ENCODE peak calls at places on chromosome 18, in seven cellular contexts. B is brain microvascular endothelial cell, L is ELR, K is amygdala, Z is choroid plexus epithelial cell, G is GM19239, X is posterior cingulate gyrus. N is an unnamed sample.
A peak's percentile ranks its signal among the peaks of the same experiment; 100 is the strongest.

GRCh38 chr18:37385846-37386435 is 179.7 kb downstream of the CELF4 start:
- DNase-seq in B (no peak), L (peak; percentile 54), K (no peak), Z (peak; percentile 51), G (peak; percentile 38), X (no peak), N (no peak)

GRCh38 chr18:78352905-78353304 is 626.7 kb upstream of the SALL3 start:
- DNase-seq in B (no peak), L (no peak), K (no peak), Z (no peak), G (no peak), X (no peak), N (no peak)

GRCh38 chr18:37538526-37539205 is 26.9 kb downstream of the CELF4 start:
- DNase-seq in B (no peak), L (no peak), K (no peak), Z (peak; percentile 1), G (no peak), X (no peak), N (no peak)

GRCh38 chr18:79465392-79465991 is 69.8 kb downstream of the NFATC1 start:
- DNase-seq in B (no peak), L (no peak), K (peak; percentile 21), Z (peak; percentile 25), G (peak; percentile 84), X (no peak), N (peak; percentile 55)

GRCh38 chr18:76588591-76589303 is 93.7 kb upstream of the ZNF516 start:
- DNase-seq in B (no peak), L (peak; percentile 9), K (no peak), Z (no peak), G (no peak), X (no peak), N (no peak)

GRCh38 chr18:59044855-59045254 is 94.8 kb upstream of the SEC11C start:
- DNase-seq in B (no peak), L (no peak), K (no peak), Z (no peak), G (no peak), X (no peak), N (no peak)

GRCh38 chr18:51425889-51426288 is 228.4 kb upstream of the MEX3C start:
- DNase-seq in B (no peak), L (no peak), K (no peak), Z (peak; percentile 2), G (no peak), X (no peak), N (no peak)

GRCh38 chr18:9825571-9826073 is 60.2 kb upstream of the TXNDC2 start:
- DNase-seq in B (peak; percentile 84), L (peak; percentile 85), K (no peak), Z (peak; percentile 97), G (no peak), X (no peak), N (no peak)

GRCh38 chr18:77062518-77063003 is 70.0 kb downstream of the MBP start:
- DNase-seq in B (peak; percentile 98), L (no peak), K (no peak), Z (peak; percentile 99), G (peak; percentile 50), X (no peak), N (no peak)

GRCh38 chr18:10689231-10689953 is 163.6 kb downstream of the NAPG start:
- DNase-seq in B (no peak), L (no peak), K (no peak), Z (no peak), G (no peak), X (no peak), N (no peak)

GRCh38 chr18:13611058-13611615 is 115.2 kb downstream of the FAM210A start:
- DNase-seq in B (peak; percentile 66), L (peak; percentile 0), K (peak; percentile 87), Z (peak; percentile 24), G (no peak), X (peak; percentile 49), N (peak; percentile 54)

GRCh38 chr18:76491436-76491800 is 3.6 kb downstream of the ZNF516 start:
- DNase-seq in B (peak; percentile 55), L (peak; percentile 73), K (peak; percentile 39), Z (peak; percentile 71), G (peak; percentile 65), X (no peak), N (no peak)

GRCh38 chr18:45834303-45834702 is 8.8 kb downstream of the SIGLEC15 start:
- DNase-seq in B (no peak), L (no peak), K (no peak), Z (no peak), G (no peak), X (no peak), N (no peak)

GRCh38 chr18:13175754-13176210 is 42.8 kb upstream of the LDLRAD4 start:
- DNase-seq in B (no peak), L (no peak), K (no peak), Z (no peak), G (no peak), X (no peak), N (no peak)